ENCODE peak calls at places on chromosomes 3 and 15, in ten cellular contexts. Q is upper lobe of left lung, P is HL-60, M is lower lobe of right lung, R is K562, W is IMR-90, E is GM23338, V is PC-3, A is prostate gland, T is psoas muscle. O is an unnamed sample.

GRCh38 chr15:53288542-53288941 is 470.9 kb downstream of the WDR72 start:
- DNase-seq in W (no peak), A (no peak), R (no peak), T (no peak), E (no peak), Q (no peak), M (no peak), V (no peak), P (no peak), O (no peak)

GRCh38 chr15:74127255-74127953 is 3.0 kb upstream of the ISLR2 start:
- DNase-seq in W (peak; percentile 75), A (peak; percentile 84), P (peak; percentile 86), R (peak; percentile 82), T (peak; percentile 92), V (peak; percentile 86), Q (peak; percentile 83), E (peak; percentile 95), M (peak; percentile 90), O (peak; percentile 75)

GRCh38 chr3:192833177-192833890 is 84.3 kb downstream of the MB21D2 start:
- DNase-seq in Q (no peak), T (no peak), W (peak; percentile 92), M (no peak), P (no peak), R (no peak), A (no peak), E (no peak), V (peak; percentile 55), O (peak; percentile 85)

GRCh38 chr3:7876741-7877297 is 624.8 kb upstream of the LMCD1 start:
- DNase-seq in R (no peak), P (no peak), Q (no peak), V (no peak), A (no peak), M (no peak), W (no peak), E (no peak), T (no peak), O (no peak)

GRCh38 chr3:15064299-15064834 is 748 bp downstream of the MRPS25 start:
- DNase-seq in R (no peak), P (peak; percentile 52), W (peak; percentile 25), E (peak; percentile 37), M (no peak), T (peak; percentile 65), Q (no peak), V (peak; percentile 32), A (no peak), O (no peak)

GRCh38 chr3:50592568-50592967 is 19.0 kb downstream of the CISH start:
- DNase-seq in A (no peak), E (no peak), W (no peak), R (no peak), V (no peak), Q (peak; percentile 80), P (peak; percentile 80), T (peak; percentile 53), M (peak; percentile 75), O (no peak)

GRCh38 chr3:197371521-197372075 is 73.2 kb upstream of the DLG1 start:
- DNase-seq in P (no peak), M (no peak), V (no peak), R (no peak), Q (no peak), T (no peak), W (no peak), A (no peak), E (no peak), O (no peak)

GRCh38 chr3:79517766-79518413 is 249.9 kb downstream of the ROBO1 start:
- DNase-seq in T (no peak), V (peak; percentile 66), M (no peak), R (no peak), A (no peak), E (peak; percentile 70), W (peak; percentile 39), Q (no peak), P (peak; percentile 5), O (peak; percentile 49)

GRCh38 chr3:60742606-60743145 is 508.6 kb downstream of the FHIT start:
- DNase-seq in T (peak; percentile 60), A (no peak), Q (no peak), R (peak; percentile 3), M (no peak), P (no peak), W (peak; percentile 47), E (peak; percentile 87), V (peak; percentile 80), O (peak; percentile 63)

GRCh38 chr3:142237891-142238290 is 12.5 kb upstream of the GK5 start:
- DNase-seq in P (no peak), Q (no peak), E (no peak), M (no peak), A (no peak), W (no peak), V (no peak), R (no peak), T (no peak), O (no peak)

GRCh38 chr3:101521251-101521701 is 8.3 kb upstream of the SENP7 start:
- DNase-seq in R (no peak), T (no peak), V (no peak), W (no peak), Q (no peak), A (no peak), P (no peak), E (no peak), M (no peak), O (no peak)

GRCh38 chr15:33091983-33092688 is 102.4 kb downstream of the FMN1 start:
- DNase-seq in W (peak; percentile 47), V (no peak), Q (no peak), P (no peak), T (no peak), R (no peak), E (no peak), A (no peak), M (no peak), O (no peak)

DNA sequence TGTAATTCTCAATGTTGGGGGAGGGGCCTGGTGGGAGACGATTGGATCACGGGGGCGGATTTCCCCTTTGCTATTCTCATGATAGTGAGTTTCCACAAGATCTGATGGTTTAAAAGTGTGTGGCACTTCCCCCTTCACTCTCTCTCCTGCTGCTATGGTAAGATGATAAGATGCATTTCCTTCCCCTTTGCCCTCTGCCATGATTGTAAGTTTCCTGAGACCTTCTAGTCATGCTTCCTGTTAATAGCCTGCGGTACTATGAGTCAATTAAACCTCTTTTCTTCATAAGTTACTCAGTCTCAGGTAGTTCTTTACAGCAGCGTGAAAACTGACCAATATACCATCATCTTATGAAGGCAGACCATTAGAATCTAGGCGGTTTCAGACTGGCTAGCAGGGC is 108.8 kb upstream of the ADAMTS9 start:
- DNase-seq in T (no peak), Q (no peak), R (no peak), V (peak; percentile 1), P (peak; percentile 6), A (no peak), W (no peak), E (no peak), M (no peak), O (peak; percentile 14)
- H3K27ac ChIP-seq in T (no peak overlapping the region), Q (no peak overlapping the region), R (no peak overlapping the region), V (no peak overlapping the region), P (no peak overlapping the region), A (no peak overlapping the region), W (no peak overlapping the region), E (no peak overlapping the region), M (no peak overlapping the region), O (no peak overlapping the region)

GRCh38 chr3:121436074-121436473 is 109.7 kb downstream of the POLQ start:
- DNase-seq in T (no peak), Q (no peak), V (no peak), W (no peak), E (no peak), M (no peak), A (no peak), R (no peak), P (no peak), O (no peak)

GRCh38 chr3:121436641-121437040 is 109.1 kb downstream of the POLQ start:
- DNase-seq in T (no peak), R (no peak), A (peak; percentile 45), P (no peak), M (no peak), E (no peak), W (no peak), Q (no peak), V (peak; percentile 70), O (no peak)

GRCh38 chr3:121430816-121431215 is 115.0 kb downstream of the POLQ start:
- DNase-seq in A (no peak), T (no peak), E (no peak), M (no peak), V (no peak), W (no peak), Q (no peak), R (no peak), P (no peak), O (no peak)

DNA sequence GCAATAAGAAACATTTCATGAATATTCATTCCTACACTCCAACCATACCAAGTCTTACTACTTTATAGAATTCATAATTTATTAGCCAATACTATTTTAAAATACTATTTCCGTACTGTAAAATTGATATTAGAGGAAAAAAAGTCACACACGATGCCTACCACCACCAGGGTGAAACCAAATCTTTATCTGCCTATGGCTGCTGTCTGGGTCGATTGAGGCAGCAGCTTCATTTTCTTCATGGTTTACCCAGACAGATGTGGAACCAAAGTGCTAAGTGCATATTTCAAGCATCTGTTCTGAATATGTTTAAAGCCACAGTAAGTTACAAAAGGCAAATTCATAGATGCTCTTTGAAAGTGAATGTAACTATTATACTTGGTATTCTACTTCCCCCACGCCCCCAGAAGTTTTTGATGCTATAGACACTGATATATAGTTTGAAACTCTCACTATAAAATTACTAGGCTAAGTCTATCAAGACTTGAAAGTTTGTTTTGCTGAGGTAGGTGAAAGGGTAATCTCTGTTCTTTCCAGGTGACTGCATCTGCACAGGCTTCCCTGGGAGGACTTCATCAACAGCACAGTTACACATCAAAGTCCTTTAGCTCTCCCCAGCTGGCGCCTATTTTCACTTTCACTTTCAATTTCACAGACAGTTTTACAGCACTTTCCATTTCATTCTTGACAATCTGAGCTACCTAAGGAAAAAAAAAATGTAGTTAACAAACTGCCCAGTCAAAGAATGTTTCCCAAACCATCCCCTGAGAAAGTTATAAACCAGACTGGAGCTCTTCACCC is 113.9 kb downstream of the POLQ start:
- DNase-seq in V (peak; percentile 17), M (no peak), P (no peak), Q (peak; percentile 31), A (peak; percentile 4), R (no peak), T (no peak), W (peak; percentile 59), E (no peak), O (peak; percentile 54)
- H3K4me3 ChIP-seq in V (no peak overlapping the region), M (peak overlapping the region; percentile 33), P (no peak overlapping the region), Q (peak overlapping the region; percentile 31), A (no peak overlapping the region), R (no peak overlapping the region), T (peak overlapping the region; percentile 42), W (peak overlapping the region; percentile 22), E (no peak overlapping the region), O (peak overlapping the region; percentile 47)

GRCh38 chr15:89334510-89335288 is at the start of gene POLG:
- DNase-seq in R (peak; percentile 98), W (peak; percentile 99), Q (peak; percentile 98), M (peak; percentile 98), P (peak; percentile 99), V (peak; percentile 98), E (peak; percentile 98), T (peak; percentile 99), A (peak; percentile 98), O (peak; percentile 98)
- TF ChIP-seq CTCF in R (no peak), W (no peak), Q (peak; percentile 20), M (no peak), P (no peak), V (no peak), E (no peak), T (no peak), A (no peak), O (no peak)

DNA sequence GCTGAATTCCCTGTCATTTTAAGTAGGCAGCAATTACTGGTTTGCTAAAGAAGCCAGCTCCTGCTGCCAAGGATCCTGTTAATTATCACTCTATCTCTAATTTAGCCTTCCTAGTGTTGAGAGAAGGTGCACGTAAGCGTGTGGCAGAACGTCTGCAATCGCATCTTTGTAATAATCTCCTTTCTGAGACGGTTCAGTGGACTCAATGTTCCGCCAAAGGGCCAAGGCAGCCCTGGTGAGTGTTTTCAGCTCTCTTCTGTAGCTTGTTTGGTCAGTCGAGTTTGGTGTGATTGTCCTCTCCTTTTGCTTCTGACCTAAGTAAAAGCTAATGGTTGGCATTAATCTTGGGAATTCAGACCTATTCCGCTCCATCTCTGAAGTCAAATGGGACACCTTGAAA is 24.2 kb downstream of the MITF start:
- DNase-seq in Q (no peak), R (no peak), E (no peak), P (no peak), V (no peak), M (no peak), W (no peak), T (peak; percentile 45), A (no peak), O (no peak)
- H3K27ac ChIP-seq in Q (peak overlapping the region; percentile 2), R (peak overlapping the region; percentile 22), E (no peak overlapping the region), P (peak overlapping the region; percentile 21), V (peak overlapping the region; percentile 85), M (no peak overlapping the region), W (peak overlapping the region; percentile 57), T (peak overlapping the region; percentile 61), A (peak overlapping the region; percentile 67), O (no peak overlapping the region)

O was measured in brain microvascular endothelial cell.